ENCODE peak calls at places on chromosomes 4 and X, in six cellular contexts. U is progenitor cell of endocrine pancreas; A is NAMALWA; O is iPS-NIHi11; W is stimulated activated CD8-positive, alpha-beta memory T cell treated with anti-CD3 and anti-CD28 coated beads, Interleukin-2, amount 100 ng/mL, for 48 hours; K is NCI-H1092 treated with DMSO at 0.1 percent for 48 hours. N is an unnamed sample.

GRCh38 chr4:119040711-119041185 is 94.9 kb upstream of the MYOZ2 start:
- DNase-seq in A (peak), W (no peak), O (peak), K (no peak), U (no peak), N (no peak)

GRCh38 chrX:37809970-37810369 is 30.1 kb downstream of the CYBB start:
- DNase-seq in U (no peak), K (no peak), O (no peak), A (no peak), W (no peak), N (no peak)

GRCh38 chr4:185011408-185011807 is 6.9 kb upstream of the HELT start:
- DNase-seq in A (peak), U (peak), W (no peak), O (peak), K (peak), N (no peak)

GRCh38 chr4:186260504-186261448 is 5.2 kb upstream of the F11 start:
- DNase-seq in O (no peak), U (no peak), K (no peak), W (no peak), A (no peak), N (no peak)

GRCh38 chrX:6910218-6910617 is 237.3 kb upstream of the STS start:
- DNase-seq in O (no peak), U (no peak), A (no peak), W (no peak), K (no peak), N (no peak)

GRCh38 chrX:36963852-36964251 is 44.3 kb upstream of the FAM47C start:
- DNase-seq in U (peak), O (no peak), W (no peak), K (no peak), A (no peak), N (no peak)

GRCh38 chrX:149691794-149692193 is 20.1 kb upstream of the MAGEA11 start:
- DNase-seq in O (no peak), W (no peak), U (no peak), A (no peak), K (no peak), N (no peak)

GRCh38 chrX:39756086-39756883 is 341.5 kb downstream of the BCOR start:
- DNase-seq in A (peak), O (no peak), W (no peak), U (no peak), K (no peak), N (no peak)

GRCh38 chr4:99815597-99816011 is 1.0 kb upstream of the DAPP1 start:
- DNase-seq in W (no peak), K (no peak), O (peak), A (peak), U (no peak), N (no peak)

GRCh38 chr4:87819281-87819919 is 13.4 kb upstream of the MEPE start:
- DNase-seq in O (peak), A (no peak), W (no peak), K (no peak), U (no peak), N (no peak)

GRCh38 chr4:138053601-138054322 is 188.4 kb downstream of the SLC7A11 start:
- DNase-seq in W (no peak), A (no peak), K (no peak), O (no peak), U (no peak), N (no peak)

GRCh38 chr4:7513731-7514130 is 79.0 kb upstream of the PSAPL1 start:
- DNase-seq in W (no peak), U (no peak), A (no peak), K (no peak), O (peak), N (no peak)

GRCh38 chr4:71206763-71207162 is 132.1 kb upstream of the SLC4A4 start:
- DNase-seq in K (no peak), W (no peak), O (no peak), A (no peak), U (no peak), N (no peak)

GRCh38 chr4:106444557-106444956 is 76.0 kb upstream of the GIMD1 start:
- DNase-seq in O (no peak), K (no peak), U (no peak), A (no peak), W (no peak), N (no peak)

GRCh38 chrX:151852294-151852693 is 60.4 kb upstream of the MAGEA4 start:
- DNase-seq in O (no peak), W (no peak), A (no peak), U (no peak), K (no peak), N (no peak)